ENCODE peak calls at places on chromosomes 4 and X, in nine cellular contexts. E is effector memory CD4-positive, alpha-beta T cell; B is heart left ventricle; F is thoracic aorta; A is Panc1; U is right cardiac atrium; G is AG09309; R is AG10803; N is astrocyte of the spinal cord. Q is an unnamed sample.

GRCh38 chr4:152090543-152090942 is 329.7 kb upstream of the GATB start:
- DNase-seq in E (no peak), B (peak; percentile 25), F (no peak), A (no peak), U (no peak), G (no peak), R (peak; percentile 46), N (peak; percentile 60), Q (no peak)

GRCh38 chr4:128810331-128810870 is 901 bp downstream of the JADE1 start:
- DNase-seq in E (no peak), B (peak; percentile 23), F (no peak), A (no peak), U (no peak), G (no peak), R (no peak), N (no peak), Q (no peak)

GRCh38 chr4:158624889-158625478 is 46.7 kb downstream of the C4orf46 start:
- DNase-seq in E (no peak), B (no peak), F (no peak), A (peak; percentile 27), U (no peak), G (peak; percentile 49), R (peak; percentile 73), N (peak; percentile 68), Q (no peak)

GRCh38 chr4:5954056-5954760 is 61.3 kb upstream of the CRMP1 start:
- DNase-seq in E (no peak), B (no peak), F (no peak), A (no peak), U (no peak), G (no peak), R (no peak), N (no peak), Q (no peak)

GRCh38 chr4:134490863-134491262 is 289.3 kb upstream of the PABPC4L start:
- DNase-seq in E (no peak), B (no peak), F (no peak), A (no peak), U (no peak), G (no peak), R (no peak), N (no peak), Q (no peak)

GRCh38 chrX:50327235-50327634 is 122.7 kb downstream of the CCNB3 start:
- DNase-seq in E (no peak), B (no peak), F (no peak), A (no peak), U (no peak), G (no peak), R (no peak), N (no peak), Q (no peak)

GRCh38 chr4:114034189-114034588 is 54.7 kb upstream of the ARSJ start:
- DNase-seq in E (no peak), B (no peak), F (no peak), A (no peak), U (no peak), G (no peak), R (no peak), N (no peak), Q (no peak)

GRCh38 chr4:19776929-19777328 is 474.8 kb upstream of the SLIT2 start:
- DNase-seq in E (no peak), B (no peak), F (no peak), A (peak; percentile 2), U (no peak), G (no peak), R (peak; percentile 24), N (peak; percentile 43), Q (no peak)

GRCh38 chr4:187799735-187800134 is 195.8 kb upstream of the ZFP42 start:
- DNase-seq in E (no peak), B (no peak), F (no peak), A (no peak), U (no peak), G (no peak), R (no peak), N (no peak), Q (no peak)

GRCh38 chr4:23153076-23153475 is 460.3 kb downstream of the GBA3 start:
- DNase-seq in E (no peak), B (no peak), F (no peak), A (no peak), U (no peak), G (no peak), R (no peak), N (no peak), Q (no peak)

GRCh38 chr4:73763877-73764276 is 23.5 kb downstream of the CXCL8 start:
- DNase-seq in E (no peak), B (no peak), F (no peak), A (no peak), U (no peak), G (no peak), R (no peak), N (no peak), Q (no peak)

DNA sequence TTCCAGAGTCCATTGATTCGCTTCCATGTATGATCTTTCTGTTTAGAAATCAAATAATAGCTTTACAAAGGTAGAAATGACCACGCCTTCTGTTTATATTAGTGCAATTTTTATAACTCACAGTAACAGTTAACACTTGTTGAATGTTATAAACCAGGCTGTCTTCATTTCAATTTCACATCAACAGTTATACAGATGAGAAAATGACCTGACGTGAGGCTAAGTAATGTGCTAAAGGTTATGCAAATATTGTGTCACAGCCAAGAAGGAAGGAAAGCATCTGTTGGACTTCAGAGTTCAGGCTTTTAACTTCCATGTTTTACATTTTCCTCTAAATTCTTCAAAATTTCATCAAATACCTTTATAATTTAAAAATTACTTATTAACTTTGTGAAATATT is 13.9 kb downstream of the CASP3 start:
- DNase-seq in E (no peak), B (no peak), F (no peak), A (no peak), U (no peak), G (no peak), R (no peak), N (no peak), Q (no peak)
- H3K4me3 ChIP-seq in E (no peak overlapping the region), B (no peak overlapping the region), F (no peak overlapping the region), A (no peak overlapping the region), U (no peak overlapping the region), G (no peak overlapping the region), R (no peak overlapping the region), N (no peak overlapping the region), Q (no peak overlapping the region)

GRCh38 chrX:16476009-16476408 is 173.9 kb upstream of the S100G start:
- DNase-seq in E (no peak), B (no peak), F (no peak), A (no peak), U (no peak), G (no peak), R (no peak), N (no peak), Q (no peak)

GRCh38 chrX:16474511-16474910 is 175.4 kb upstream of the S100G start:
- DNase-seq in E (no peak), B (no peak), F (no peak), A (no peak), U (no peak), G (no peak), R (no peak), N (no peak), Q (no peak)

GRCh38 chrX:16472345-16472744 is 177.6 kb upstream of the S100G start:
- DNase-seq in E (no peak), B (no peak), F (no peak), A (no peak), U (no peak), G (no peak), R (no peak), N (no peak), Q (no peak)

GRCh38 chrX:16479206-16479869 is 170.6 kb upstream of the S100G start:
- DNase-seq in E (no peak), B (no peak), F (no peak), A (peak; percentile 25), U (no peak), G (no peak), R (peak; percentile 53), N (peak; percentile 46), Q (no peak)

DNA sequence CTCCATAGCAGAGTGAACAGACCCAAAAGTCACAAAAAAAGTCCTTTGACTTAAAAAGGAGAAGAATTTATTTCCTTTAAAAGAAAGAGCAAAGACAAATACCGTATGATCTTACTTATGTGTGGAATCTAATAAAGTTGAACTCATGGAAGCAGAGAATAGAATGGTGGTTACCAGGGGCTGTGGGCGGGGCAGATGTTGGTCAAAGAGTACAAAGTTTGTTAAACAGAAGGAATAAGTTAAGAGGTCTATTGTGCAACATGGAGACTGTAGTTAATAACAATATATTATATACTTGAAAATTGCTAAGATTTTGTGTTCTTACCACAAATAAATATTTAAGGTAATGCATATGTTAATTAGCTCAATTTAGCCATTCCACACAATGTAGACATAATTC is 173.3 kb upstream of the S100G start:
- DNase-seq in E (no peak), B (no peak), F (no peak), A (no peak), U (no peak), G (no peak), R (peak; percentile 40), N (no peak), Q (no peak)
- H3K4me3 ChIP-seq in E (no peak overlapping the region), B (no peak overlapping the region), F (no peak overlapping the region), A (no peak overlapping the region), U (no peak overlapping the region), G (no peak overlapping the region), R (no peak overlapping the region), N (no peak overlapping the region), Q (no peak overlapping the region)

GRCh38 chr4:140252742-140253555 is 99.0 kb upstream of the MAML3 start:
- DNase-seq in E (no peak), B (peak; percentile 76), F (no peak), A (no peak), U (peak; percentile 91), G (no peak), R (peak; percentile 71), N (peak; percentile 73), Q (no peak)
- H3K4me3 ChIP-seq in E (peak overlapping the region; percentile 65), B (peak overlapping the region; percentile 77), F (peak overlapping the region; percentile 85), A (peak overlapping the region; percentile 46), U (peak overlapping the region; percentile 83), G (peak overlapping the region; percentile 68), R (peak overlapping the region; percentile 63), N (peak overlapping the region; percentile 48), Q (peak overlapping the region; percentile 76)

DNA sequence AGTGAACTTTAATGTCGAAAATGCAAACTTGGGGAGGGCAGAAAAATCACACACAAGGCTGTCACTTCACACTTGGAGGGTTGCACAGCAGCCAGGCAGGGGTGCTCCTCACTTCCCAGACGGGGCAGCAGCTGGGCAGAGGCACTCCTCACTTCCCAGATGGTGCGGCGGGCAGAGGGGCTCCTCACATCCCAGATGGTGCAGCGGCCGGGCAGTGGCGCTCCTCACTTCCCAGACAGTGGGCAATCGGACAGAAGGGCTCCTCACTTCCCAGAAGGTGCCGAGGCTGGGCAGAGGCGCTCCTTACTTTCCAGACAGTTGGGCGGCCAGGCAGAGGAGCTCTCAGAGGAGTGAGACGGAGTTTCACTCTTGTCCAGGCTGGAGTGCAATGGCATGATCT is 90.6 kb downstream of the HMGB3 start:
- DNase-seq in E (no peak), B (no peak), F (no peak), A (no peak), U (peak; percentile 38), G (no peak), R (no peak), N (no peak), Q (no peak)
- H3K4me3 ChIP-seq in E (no peak overlapping the region), B (no peak overlapping the region), F (no peak overlapping the region), A (no peak overlapping the region), U (no peak overlapping the region), G (no peak overlapping the region), R (no peak overlapping the region), N (no peak overlapping the region), Q (no peak overlapping the region)

GRCh38 chr4:26529479-26529878 is 39.2 kb upstream of the CCKAR start:
- DNase-seq in E (no peak), B (no peak), F (no peak), A (no peak), U (no peak), G (no peak), R (no peak), N (no peak), Q (no peak)

GRCh38 chr4:26530094-26530493 is 39.8 kb upstream of the CCKAR start:
- DNase-seq in E (no peak), B (no peak), F (no peak), A (no peak), U (no peak), G (no peak), R (no peak), N (no peak), Q (no peak)

GRCh38 chr4:26533685-26534084 is 43.4 kb upstream of the CCKAR start:
- DNase-seq in E (no peak), B (no peak), F (no peak), A (no peak), U (no peak), G (no peak), R (no peak), N (no peak), Q (no peak)
- H3K4me3 ChIP-seq in E (no peak overlapping the region), B (no peak overlapping the region), F (no peak overlapping the region), A (no peak overlapping the region), U (no peak overlapping the region), G (no peak overlapping the region), R (no peak overlapping the region), N (no peak overlapping the region), Q (no peak overlapping the region)